ENCODE peak calls at places on chromosomes 2 and 18, in eight cellular contexts. P is NCI-H774; M is activated CD4-positive, alpha-beta T cell treated with anti-CD3 and anti-CD28 coated beads, Interleukin-2, amount 50 U/mL, for 1 hour; D is right cardiac atrium; G is NCI-H524; J is germinal center; K is left colon; S is mammary epithelial cell. A is an unnamed sample.

GRCh38 chr2:152405206-152406118 is 70.5 kb downstream of the FMNL2 start:
- DNase-seq in J (no peak), D (no peak), G (no peak), M (no peak), P (no peak), S (peak; percentile 36), K (no peak), A (no peak)

GRCh38 chr2:36333350-36334012 is 22.1 kb upstream of the CRIM1 start:
- DNase-seq in S (peak; percentile 42), P (no peak), M (no peak), G (peak; percentile 40), K (no peak), D (no peak), J (no peak), A (no peak)

GRCh38 chr2:182954789-182955188 is 83.5 kb downstream of the NCKAP1 start:
- DNase-seq in P (no peak), M (no peak), S (no peak), D (no peak), G (no peak), K (no peak), J (no peak), A (no peak)

GRCh38 chr18:35620765-35621164 is 39.2 kb downstream of the GALNT1 start:
- DNase-seq in S (no peak), J (no peak), P (no peak), D (peak; percentile 14), G (no peak), M (no peak), K (peak; percentile 53), A (no peak)

GRCh38 chr2:98654702-98655488 is 46.5 kb downstream of the UNC50 start:
- DNase-seq in D (no peak), G (no peak), J (no peak), S (no peak), P (no peak), M (no peak), K (no peak), A (no peak)

GRCh38 chr18:56541790-56542189 is 96.6 kb downstream of the TXNL1 start:
- DNase-seq in J (no peak), G (no peak), S (no peak), K (no peak), M (no peak), D (no peak), P (no peak), A (no peak)

GRCh38 chr18:6795307-6795706 is 65.8 kb downstream of the ARHGAP28 start:
- DNase-seq in D (no peak), P (no peak), S (no peak), G (no peak), J (no peak), M (no peak), K (no peak), A (no peak)

GRCh38 chr18:79972720-79973119 is 8.3 kb downstream of the HSBP1L1 start:
- DNase-seq in K (no peak), G (no peak), P (no peak), M (no peak), D (no peak), S (no peak), J (no peak), A (no peak)

GRCh38 chr2:186201371-186201770 is 284.7 kb upstream of the ZC3H15 start:
- DNase-seq in K (no peak), D (no peak), P (no peak), S (no peak), J (no peak), G (peak; percentile 14), M (no peak), A (no peak)

GRCh38 chr2:27798476-27798875 is 27.0 kb downstream of the MRPL33 start:
- DNase-seq in M (no peak), P (no peak), S (no peak), D (no peak), G (no peak), K (no peak), J (no peak), A (no peak)

GRCh38 chr18:76425299-76426101 is 69.5 kb downstream of the ZNF516 start:
- DNase-seq in M (no peak), K (no peak), J (no peak), P (no peak), D (no peak), S (no peak), G (no peak), A (no peak)

GRCh38 chr2:64454316-64455030 is 511 bp downstream of the LGALSL start:
- DNase-seq in G (peak; percentile 54), K (peak; percentile 46), M (peak; percentile 35), D (peak; percentile 55), S (peak; percentile 55), J (peak; percentile 86), P (peak; percentile 81), A (peak; percentile 31)

GRCh38 chr18:73235491-73235890 is 367.7 kb upstream of the NETO1 start:
- DNase-seq in D (no peak), G (no peak), S (peak; percentile 96), K (no peak), M (no peak), J (no peak), P (no peak), A (peak; percentile 35)

GRCh38 chr18:57900906-57901305 is 97.8 kb upstream of the ATP8B1 start:
- DNase-seq in M (no peak), K (no peak), P (no peak), S (no peak), D (no peak), J (no peak), G (no peak), A (no peak)

GRCh38 chr2:28250006-28250405 is 142.7 kb upstream of the FOSL2 start:
- DNase-seq in J (no peak), D (no peak), P (no peak), G (no peak), K (no peak), S (peak; percentile 80), M (no peak), A (peak; percentile 74)

A was measured in T1000.